ENCODE peak calls at places on chromosomes 6 and 20, in ten cellular contexts. S is iris pigment epithelial cell; X is brain microvascular endothelial cell; R is hippocampal formation; Q is cardiac fibroblast; A is activated CD4-positive, alpha-beta T cell treated with anti-CD3 and anti-CD28 coated beads for 24 hours; O is colonic mucosa; P is bronchial epithelial cell; E is stimulated activated CD8-positive, alpha-beta memory T cell treated with anti-CD3 and anti-CD28 coated beads, Interleukin-15, amount 100 ng/mL, for 24 hours; W is IMR-90. T is an unnamed sample.

GRCh38 chr20:22420116-22420598 is 164.2 kb downstream of the FOXA2 start:
- DNase-seq in A (no peak), R (no peak), E (no peak), S (no peak), W (no peak), P (no peak), Q (no peak), O (no peak), X (no peak), T (no peak)

GRCh38 chr6:3943373-3943772 is 94.2 kb downstream of the FAM50B start:
- DNase-seq in E (no peak), P (no peak), S (no peak), A (no peak), R (no peak), X (no peak), W (peak), O (no peak), Q (peak), T (no peak)

GRCh38 chr6:145093226-145093625 is 642.1 kb downstream of the EPM2A start:
- DNase-seq in Q (no peak), O (no peak), P (no peak), W (no peak), X (no peak), R (no peak), A (no peak), E (no peak), S (no peak), T (no peak)

GRCh38 chr6:166633732-166634535 is 6.9 kb upstream of the RPS6KA2 start:
- DNase-seq in A (no peak), P (no peak), S (no peak), Q (no peak), X (no peak), O (no peak), R (no peak), W (peak), E (no peak), T (no peak)

GRCh38 chr6:31614674-31615578 is at the start of gene AIF1:
- DNase-seq in P (no peak), O (no peak), E (no peak), X (no peak), W (no peak), Q (no peak), S (no peak), R (peak), A (no peak), T (no peak)

GRCh38 chr6:170165085-170165484 is 125.8 kb downstream of the DLL1 start:
- DNase-seq in W (no peak), A (no peak), O (no peak), P (no peak), X (no peak), S (no peak), Q (peak), R (no peak), E (no peak), T (no peak)

GRCh38 chr6:102405860-102406259 is 1012.4 kb downstream of the GRIK2 start:
- DNase-seq in S (no peak), P (no peak), O (no peak), W (no peak), R (no peak), A (no peak), E (no peak), Q (no peak), X (no peak), T (no peak)

GRCh38 chr6:161435426-161436065 is 161.7 kb upstream of the AGPAT4 start:
- DNase-seq in R (no peak), S (no peak), P (no peak), W (no peak), O (no peak), E (no peak), A (no peak), X (peak), Q (peak), T (no peak)

GRCh38 chr6:28474441-28475219 is 31.3 kb upstream of the ZSCAN23 start:
- DNase-seq in W (peak), R (no peak), P (peak), E (no peak), A (peak), X (peak), S (peak), O (peak), Q (peak), T (peak)

GRCh38 chr6:122692175-122692598 is 82.0 kb downstream of the PKIB start:
- DNase-seq in W (peak), R (no peak), X (no peak), P (no peak), O (no peak), S (peak), A (no peak), Q (peak), E (no peak), T (peak)

GRCh38 chr20:9141070-9141469 is 72.2 kb downstream of the PLCB4 start:
- DNase-seq in X (peak), A (no peak), O (no peak), R (no peak), W (no peak), S (no peak), E (no peak), Q (no peak), P (no peak), T (no peak)

GRCh38 chr6:89452269-89452668 is 19.3 kb downstream of the ANKRD6 start:
- DNase-seq in O (no peak), A (no peak), E (no peak), S (no peak), X (no peak), W (no peak), Q (no peak), P (no peak), R (no peak), T (no peak)

GRCh38 chr6:137680678-137681346 is 186.2 kb upstream of the TNFAIP3 start:
- DNase-seq in W (peak), S (peak), X (peak), Q (peak), A (no peak), R (no peak), O (no peak), E (no peak), P (peak), T (peak)

GRCh38 chr6:747921-748320 is 55.0 kb upstream of the EXOC2 start:
- DNase-seq in S (no peak), O (no peak), A (no peak), X (no peak), Q (no peak), E (no peak), W (no peak), P (no peak), R (no peak), T (no peak)

GRCh38 chr6:24494726-24495515 is at the start of gene ALDH5A1:
- DNase-seq in P (peak), W (peak), Q (peak), X (peak), R (peak), S (peak), O (peak), A (peak), E (peak), T (peak)

GRCh38 chr6:28839443-28840120 is 84.2 kb downstream of the TRIM27 start:
- DNase-seq in A (no peak), E (no peak), R (no peak), X (no peak), S (no peak), O (no peak), Q (no peak), W (no peak), P (no peak), T (no peak)

GRCh38 chr20:49104365-49104648 is 58.2 kb downstream of the CSE1L start:
- DNase-seq in S (no peak), W (no peak), A (no peak), Q (no peak), P (no peak), E (no peak), O (no peak), R (no peak), X (no peak), T (no peak)

GRCh38 chr6:3747100-3747737 is 4.3 kb downstream of the PXDC1 start:
- DNase-seq in E (no peak), A (no peak), Q (no peak), P (no peak), S (no peak), X (no peak), O (no peak), R (no peak), W (no peak), T (no peak)

GRCh38 chr20:57698867-57699275 is 10.9 kb downstream of the PMEPA1 start:
- DNase-seq in E (no peak), W (no peak), X (peak), R (no peak), Q (no peak), S (no peak), P (peak), A (no peak), O (no peak), T (peak)

GRCh38 chr6:110813813-110814487 is 1.3 kb downstream of the CDK19 start:
- DNase-seq in W (no peak), P (peak), R (no peak), S (no peak), X (no peak), A (no peak), O (peak), Q (no peak), E (no peak), T (peak)

T was measured in foreskin keratinocyte.